ENCODE peak calls at places on chromosomes 5 and 9, in nine cellular contexts. One of them, this sample, is unnamed.

GRCh38 chr5:157130933-157131332 is 11.7 kb downstream of the MED7 start:
- DNase-seq in activated CD8-positive, alpha-beta T cell treated with anti-CD3 and anti-CD28 coated beads for 36 hours: no peak
- DNase-seq in NCI-H345: peak; percentile 28
- DNase-seq in BE2C: peak; percentile 48
- DNase-seq in T-helper 17 cell: no peak
- DNase-seq in EH: peak; percentile 24
- DNase-seq in activated CD4-positive, alpha-beta T cell treated with anti-CD3 and anti-CD28 coated beads, Interleukin-2, amount 50 U/mL, for 1 hour: no peak
- DNase-seq in kidney epithelial cell: no peak
- DNase-seq in left ventricle myocardium inferior: no peak
- DNase-seq in this sample: no peak

GRCh38 chr5:139745121-139745799 is 50.3 kb upstream of the PSD2 start:
- DNase-seq in activated CD8-positive, alpha-beta T cell treated with anti-CD3 and anti-CD28 coated beads for 36 hours: peak; percentile 65
- DNase-seq in NCI-H345: peak; percentile 65
- DNase-seq in BE2C: peak; percentile 55
- DNase-seq in T-helper 17 cell: no peak
- DNase-seq in EH: peak; percentile 93
- DNase-seq in activated CD4-positive, alpha-beta T cell treated with anti-CD3 and anti-CD28 coated beads, Interleukin-2, amount 50 U/mL, for 1 hour: no peak
- DNase-seq in kidney epithelial cell: peak; percentile 84
- DNase-seq in left ventricle myocardium inferior: peak; percentile 32
- DNase-seq in this sample: no peak

GRCh38 chr9:3181049-3181953 is 337.4 kb upstream of the PUM3 start:
- DNase-seq in activated CD8-positive, alpha-beta T cell treated with anti-CD3 and anti-CD28 coated beads for 36 hours: peak; percentile 71
- DNase-seq in NCI-H345: peak; percentile 83
- DNase-seq in BE2C: peak; percentile 20
- DNase-seq in T-helper 17 cell: no peak
- DNase-seq in EH: peak; percentile 29
- DNase-seq in activated CD4-positive, alpha-beta T cell treated with anti-CD3 and anti-CD28 coated beads, Interleukin-2, amount 50 U/mL, for 1 hour: peak; percentile 12
- DNase-seq in kidney epithelial cell: no peak
- DNase-seq in left ventricle myocardium inferior: no peak
- DNase-seq in this sample: no peak

GRCh38 chr9:98791147-98792095 is 4.9 kb downstream of the ANKS6 start:
- DNase-seq in activated CD8-positive, alpha-beta T cell treated with anti-CD3 and anti-CD28 coated beads for 36 hours: peak; percentile 74
- DNase-seq in NCI-H345: peak; percentile 32
- DNase-seq in BE2C: peak; percentile 58
- DNase-seq in T-helper 17 cell: peak; percentile 38
- DNase-seq in EH: peak; percentile 96
- DNase-seq in activated CD4-positive, alpha-beta T cell treated with anti-CD3 and anti-CD28 coated beads, Interleukin-2, amount 50 U/mL, for 1 hour: peak; percentile 52
- DNase-seq in kidney epithelial cell: peak; percentile 88
- DNase-seq in left ventricle myocardium inferior: peak; percentile 82
- DNase-seq in this sample: peak; percentile 68

GRCh38 chr9:135074354-135075233 is 12.9 kb upstream of the OLFM1 start:
- DNase-seq in activated CD8-positive, alpha-beta T cell treated with anti-CD3 and anti-CD28 coated beads for 36 hours: no peak
- DNase-seq in NCI-H345: no peak
- DNase-seq in BE2C: no peak
- DNase-seq in T-helper 17 cell: no peak
- DNase-seq in EH: no peak
- DNase-seq in activated CD4-positive, alpha-beta T cell treated with anti-CD3 and anti-CD28 coated beads, Interleukin-2, amount 50 U/mL, for 1 hour: no peak
- DNase-seq in kidney epithelial cell: no peak
- DNase-seq in left ventricle myocardium inferior: no peak
- DNase-seq in this sample: no peak

GRCh38 chr9:132991351-132992300 is 13.1 kb downstream of the GFI1B start:
- DNase-seq in activated CD8-positive, alpha-beta T cell treated with anti-CD3 and anti-CD28 coated beads for 36 hours: peak; percentile 46
- DNase-seq in NCI-H345: no peak
- DNase-seq in BE2C: no peak
- DNase-seq in T-helper 17 cell: no peak
- DNase-seq in EH: no peak
- DNase-seq in activated CD4-positive, alpha-beta T cell treated with anti-CD3 and anti-CD28 coated beads, Interleukin-2, amount 50 U/mL, for 1 hour: no peak
- DNase-seq in kidney epithelial cell: no peak
- DNase-seq in left ventricle myocardium inferior: no peak
- DNase-seq in this sample: no peak

GRCh38 chr9:106066937-106067545 is 372.7 kb downstream of the TMEM38B start:
- DNase-seq in activated CD8-positive, alpha-beta T cell treated with anti-CD3 and anti-CD28 coated beads for 36 hours: no peak
- DNase-seq in NCI-H345: no peak
- DNase-seq in BE2C: no peak
- DNase-seq in T-helper 17 cell: no peak
- DNase-seq in EH: no peak
- DNase-seq in activated CD4-positive, alpha-beta T cell treated with anti-CD3 and anti-CD28 coated beads, Interleukin-2, amount 50 U/mL, for 1 hour: no peak
- DNase-seq in kidney epithelial cell: no peak
- DNase-seq in left ventricle myocardium inferior: no peak
- DNase-seq in this sample: no peak

GRCh38 chr5:159486836-159487235 is 156.5 kb upstream of the IL12B start:
- DNase-seq in activated CD8-positive, alpha-beta T cell treated with anti-CD3 and anti-CD28 coated beads for 36 hours: no peak
- DNase-seq in NCI-H345: no peak
- DNase-seq in BE2C: no peak
- DNase-seq in T-helper 17 cell: no peak
- DNase-seq in EH: no peak
- DNase-seq in activated CD4-positive, alpha-beta T cell treated with anti-CD3 and anti-CD28 coated beads, Interleukin-2, amount 50 U/mL, for 1 hour: no peak
- DNase-seq in kidney epithelial cell: no peak
- DNase-seq in left ventricle myocardium inferior: no peak
- DNase-seq in this sample: no peak

GRCh38 chr5:80960531-80961375 is 590 bp downstream of the RASGRF2 start:
- DNase-seq in activated CD8-positive, alpha-beta T cell treated with anti-CD3 and anti-CD28 coated beads for 36 hours: peak; percentile 68
- DNase-seq in NCI-H345: no peak
- DNase-seq in BE2C: peak; percentile 19
- DNase-seq in T-helper 17 cell: peak; percentile 38
- DNase-seq in EH: peak; percentile 9
- DNase-seq in activated CD4-positive, alpha-beta T cell treated with anti-CD3 and anti-CD28 coated beads, Interleukin-2, amount 50 U/mL, for 1 hour: peak; percentile 44
- DNase-seq in kidney epithelial cell: no peak
- DNase-seq in left ventricle myocardium inferior: peak; percentile 28
- DNase-seq in this sample: peak; percentile 40

GRCh38 chr9:89648247-89649000 is 43.6 kb downstream of the GADD45G start:
- DNase-seq in activated CD8-positive, alpha-beta T cell treated with anti-CD3 and anti-CD28 coated beads for 36 hours: no peak
- DNase-seq in NCI-H345: no peak
- DNase-seq in BE2C: no peak
- DNase-seq in T-helper 17 cell: no peak
- DNase-seq in EH: no peak
- DNase-seq in activated CD4-positive, alpha-beta T cell treated with anti-CD3 and anti-CD28 coated beads, Interleukin-2, amount 50 U/mL, for 1 hour: no peak
- DNase-seq in kidney epithelial cell: no peak
- DNase-seq in left ventricle myocardium inferior: no peak
- DNase-seq in this sample: no peak

GRCh38 chr5:143106175-143106574 is 297.3 kb downstream of the NR3C1 start:
- DNase-seq in activated CD8-positive, alpha-beta T cell treated with anti-CD3 and anti-CD28 coated beads for 36 hours: no peak
- DNase-seq in NCI-H345: peak; percentile 53
- DNase-seq in BE2C: peak; percentile 43
- DNase-seq in T-helper 17 cell: no peak
- DNase-seq in EH: peak; percentile 77
- DNase-seq in activated CD4-positive, alpha-beta T cell treated with anti-CD3 and anti-CD28 coated beads, Interleukin-2, amount 50 U/mL, for 1 hour: no peak
- DNase-seq in kidney epithelial cell: peak; percentile 25
- DNase-seq in left ventricle myocardium inferior: no peak
- DNase-seq in this sample: no peak

This sample was measured in naive thymus-derived CD8-positive, alpha-beta T cell.